ENCODE peak calls at places on chromosomes 2 and 18, in ten cellular contexts. Y is HS-27A; T is neural crest cell; U is Kasumi-1; O is central memory CD4-positive, alpha-beta T cell; J is heart left ventricle; N is HTR-8/SVneo; R is Right ventricle myocardium superior; I is COR-L47; F is IMR-90. Z is an unnamed sample.

GRCh38 chr2:67070826-67071225 is 326.3 kb upstream of the ETAA1 start:
- DNase-seq in Y (no peak), T (no peak), U (no peak), O (no peak), J (no peak), N (no peak), R (no peak), I (no peak), F (peak), Z (no peak)

GRCh38 chr2:241632478-241633325 is 4.3 kb downstream of the THAP4 start:
- DNase-seq in Y (no peak), T (no peak), U (no peak), O (no peak), J (no peak), N (no peak), R (no peak), I (no peak), F (no peak), Z (no peak)

GRCh38 chr2:43142921-43143438 is 83.4 kb downstream of the ZFP36L2 start:
- DNase-seq in Y (no peak), T (no peak), U (no peak), O (no peak), J (peak), N (no peak), R (no peak), I (no peak), F (no peak), Z (no peak)

GRCh38 chr2:119352357-119352756 is 14.3 kb downstream of the C2orf76 start:
- DNase-seq in Y (no peak), T (no peak), U (peak), O (no peak), J (no peak), N (no peak), R (no peak), I (no peak), F (no peak), Z (no peak)

GRCh38 chr2:230668184-230668938 is 44.3 kb upstream of the CAB39 start:
- DNase-seq in Y (no peak), T (no peak), U (peak), O (no peak), J (peak), N (no peak), R (peak), I (no peak), F (peak), Z (peak)

GRCh38 chr18:35938158-35938557 is 34.3 kb upstream of the RMP24 start:
- DNase-seq in Y (no peak), T (no peak), U (no peak), O (no peak), J (no peak), N (no peak), R (no peak), I (no peak), F (peak), Z (no peak)

GRCh38 chr2:5365871-5366461 is 326.2 kb upstream of the SOX11 start:
- DNase-seq in Y (no peak), T (peak), U (no peak), O (no peak), J (peak), N (no peak), R (peak), I (peak), F (peak), Z (peak)

GRCh38 chr2:767440-767839 is 90.2 kb upstream of the TMEM18 start:
- DNase-seq in Y (no peak), T (no peak), U (no peak), O (no peak), J (no peak), N (no peak), R (no peak), I (peak), F (no peak), Z (no peak)

GRCh38 chr2:135150711-135151110 is 98.6 kb downstream of the RAB3GAP1 start:
- DNase-seq in Y (no peak), T (no peak), U (no peak), O (no peak), J (no peak), N (no peak), R (no peak), I (no peak), F (no peak), Z (no peak)

GRCh38 chr2:143513081-143513480 is 383.9 kb downstream of the ARHGAP15 start:
- DNase-seq in Y (peak), T (peak), U (peak), O (no peak), J (no peak), N (peak), R (peak), I (peak), F (peak), Z (peak)

GRCh38 chr18:13615432-13615861 is 110.9 kb downstream of the FAM210A start:
- DNase-seq in Y (no peak), T (no peak), U (peak), O (no peak), J (no peak), N (no peak), R (no peak), I (no peak), F (no peak), Z (no peak)

GRCh38 chr2:74188018-74188601 is 9.4 kb upstream of the MOB1A start:
- DNase-seq in Y (no peak), T (no peak), U (no peak), O (no peak), J (no peak), N (peak), R (no peak), I (no peak), F (peak), Z (no peak)

GRCh38 chr18:13136689-13137040 is 81.9 kb upstream of the LDLRAD4 start:
- DNase-seq in Y (no peak), T (peak), U (no peak), O (no peak), J (peak), N (no peak), R (peak), I (peak), F (no peak), Z (peak)

GRCh38 chr2:72991980-72992733 is 74.8 kb downstream of the EMX1 start:
- DNase-seq in Y (no peak), T (no peak), U (no peak), O (no peak), J (no peak), N (no peak), R (no peak), I (no peak), F (no peak), Z (no peak)

GRCh38 chr2:178241852-178242551 is 47.7 kb downstream of the OSBPL6 start:
- DNase-seq in Y (peak), T (no peak), U (no peak), O (no peak), J (no peak), N (peak), R (peak), I (peak), F (peak), Z (peak)